ENCODE peak calls at places on chromosomes 13 and 19, in seven cellular contexts. One of them, this sample, is unnamed.
A peak's percentile ranks its signal among the peaks of the same experiment; 100 is the strongest.

GRCh38 chr19:47405197-47405550 is 14.2 kb downstream of the MEIS3 start:
- DNase-seq in stimulated activated naive CD4-positive, alpha-beta T cell treated with Interleukin-2 at 50 U/mL for 16 hours: no peak
- DNase-seq in naive thymus-derived CD4-positive, alpha-beta T cell: no peak
- DNase-seq in AG10803: no peak
- DNase-seq in activated CD4-positive, alpha-beta T cell treated with anti-CD3 and anti-CD28 coated beads, Interleukin-2, amount 50 U/mL, for 48 hours: no peak
- DNase-seq in stimulated activated CD8-positive, alpha-beta memory T cell treated with anti-CD3 and anti-CD28 coated beads, Interleukin-15, amount 100 ng/mL, for 24 hours: no peak
- DNase-seq in stimulated activated CD4-positive, alpha-beta T cell treated with anti-CD3 and anti-CD28 coated beads, Interleukin-2, amount 100 ng/mL, for 24 hours: no peak
- DNase-seq in this sample: no peak

GRCh38 chr19:6273701-6274601 is 5.8 kb downstream of the MLLT1 start:
- DNase-seq in stimulated activated naive CD4-positive, alpha-beta T cell treated with Interleukin-2 at 50 U/mL for 16 hours: no peak
- DNase-seq in naive thymus-derived CD4-positive, alpha-beta T cell: no peak
- DNase-seq in AG10803: peak; percentile 94
- DNase-seq in activated CD4-positive, alpha-beta T cell treated with anti-CD3 and anti-CD28 coated beads, Interleukin-2, amount 50 U/mL, for 48 hours: no peak
- DNase-seq in stimulated activated CD8-positive, alpha-beta memory T cell treated with anti-CD3 and anti-CD28 coated beads, Interleukin-15, amount 100 ng/mL, for 24 hours: no peak
- DNase-seq in stimulated activated CD4-positive, alpha-beta T cell treated with anti-CD3 and anti-CD28 coated beads, Interleukin-2, amount 100 ng/mL, for 24 hours: no peak
- DNase-seq in this sample: peak; percentile 25

GRCh38 chr13:73244486-73244885 is 185.7 kb downstream of the KLF5 start:
- DNase-seq in stimulated activated naive CD4-positive, alpha-beta T cell treated with Interleukin-2 at 50 U/mL for 16 hours: no peak
- DNase-seq in naive thymus-derived CD4-positive, alpha-beta T cell: no peak
- DNase-seq in AG10803: no peak
- DNase-seq in activated CD4-positive, alpha-beta T cell treated with anti-CD3 and anti-CD28 coated beads, Interleukin-2, amount 50 U/mL, for 48 hours: no peak
- DNase-seq in stimulated activated CD8-positive, alpha-beta memory T cell treated with anti-CD3 and anti-CD28 coated beads, Interleukin-15, amount 100 ng/mL, for 24 hours: no peak
- DNase-seq in stimulated activated CD4-positive, alpha-beta T cell treated with anti-CD3 and anti-CD28 coated beads, Interleukin-2, amount 100 ng/mL, for 24 hours: no peak
- DNase-seq in this sample: no peak

GRCh38 chr13:51305558-51305957 is 33.9 kb upstream of the SERPINE3 start:
- DNase-seq in stimulated activated naive CD4-positive, alpha-beta T cell treated with Interleukin-2 at 50 U/mL for 16 hours: no peak
- DNase-seq in naive thymus-derived CD4-positive, alpha-beta T cell: no peak
- DNase-seq in AG10803: no peak
- DNase-seq in activated CD4-positive, alpha-beta T cell treated with anti-CD3 and anti-CD28 coated beads, Interleukin-2, amount 50 U/mL, for 48 hours: no peak
- DNase-seq in stimulated activated CD8-positive, alpha-beta memory T cell treated with anti-CD3 and anti-CD28 coated beads, Interleukin-15, amount 100 ng/mL, for 24 hours: no peak
- DNase-seq in stimulated activated CD4-positive, alpha-beta T cell treated with anti-CD3 and anti-CD28 coated beads, Interleukin-2, amount 100 ng/mL, for 24 hours: no peak
- DNase-seq in this sample: no peak

GRCh38 chr13:65679240-65679639 is 1550.9 kb downstream of the PCDH9 start:
- DNase-seq in stimulated activated naive CD4-positive, alpha-beta T cell treated with Interleukin-2 at 50 U/mL for 16 hours: no peak
- DNase-seq in naive thymus-derived CD4-positive, alpha-beta T cell: no peak
- DNase-seq in AG10803: peak; percentile 1
- DNase-seq in activated CD4-positive, alpha-beta T cell treated with anti-CD3 and anti-CD28 coated beads, Interleukin-2, amount 50 U/mL, for 48 hours: no peak
- DNase-seq in stimulated activated CD8-positive, alpha-beta memory T cell treated with anti-CD3 and anti-CD28 coated beads, Interleukin-15, amount 100 ng/mL, for 24 hours: no peak
- DNase-seq in stimulated activated CD4-positive, alpha-beta T cell treated with anti-CD3 and anti-CD28 coated beads, Interleukin-2, amount 100 ng/mL, for 24 hours: no peak
- DNase-seq in this sample: no peak

GRCh38 chr13:66506979-66507378 is 723.2 kb downstream of the PCDH9 start:
- DNase-seq in stimulated activated naive CD4-positive, alpha-beta T cell treated with Interleukin-2 at 50 U/mL for 16 hours: no peak
- DNase-seq in naive thymus-derived CD4-positive, alpha-beta T cell: no peak
- DNase-seq in AG10803: no peak
- DNase-seq in activated CD4-positive, alpha-beta T cell treated with anti-CD3 and anti-CD28 coated beads, Interleukin-2, amount 50 U/mL, for 48 hours: no peak
- DNase-seq in stimulated activated CD8-positive, alpha-beta memory T cell treated with anti-CD3 and anti-CD28 coated beads, Interleukin-15, amount 100 ng/mL, for 24 hours: no peak
- DNase-seq in stimulated activated CD4-positive, alpha-beta T cell treated with anti-CD3 and anti-CD28 coated beads, Interleukin-2, amount 100 ng/mL, for 24 hours: no peak
- DNase-seq in this sample: no peak

GRCh38 chr19:48926909-48927308 is 6.6 kb upstream of the DHDH start:
- DNase-seq in stimulated activated naive CD4-positive, alpha-beta T cell treated with Interleukin-2 at 50 U/mL for 16 hours: no peak
- DNase-seq in naive thymus-derived CD4-positive, alpha-beta T cell: peak; percentile 20
- DNase-seq in AG10803: peak; percentile 96
- DNase-seq in activated CD4-positive, alpha-beta T cell treated with anti-CD3 and anti-CD28 coated beads, Interleukin-2, amount 50 U/mL, for 48 hours: peak; percentile 41
- DNase-seq in stimulated activated CD8-positive, alpha-beta memory T cell treated with anti-CD3 and anti-CD28 coated beads, Interleukin-15, amount 100 ng/mL, for 24 hours: no peak
- DNase-seq in stimulated activated CD4-positive, alpha-beta T cell treated with anti-CD3 and anti-CD28 coated beads, Interleukin-2, amount 100 ng/mL, for 24 hours: no peak
- DNase-seq in this sample: peak; percentile 13

GRCh38 chr19:28492616-28493015 is 720.3 kb downstream of the UQCRFS1 start:
- DNase-seq in stimulated activated naive CD4-positive, alpha-beta T cell treated with Interleukin-2 at 50 U/mL for 16 hours: no peak
- DNase-seq in naive thymus-derived CD4-positive, alpha-beta T cell: no peak
- DNase-seq in AG10803: no peak
- DNase-seq in activated CD4-positive, alpha-beta T cell treated with anti-CD3 and anti-CD28 coated beads, Interleukin-2, amount 50 U/mL, for 48 hours: no peak
- DNase-seq in stimulated activated CD8-positive, alpha-beta memory T cell treated with anti-CD3 and anti-CD28 coated beads, Interleukin-15, amount 100 ng/mL, for 24 hours: no peak
- DNase-seq in stimulated activated CD4-positive, alpha-beta T cell treated with anti-CD3 and anti-CD28 coated beads, Interleukin-2, amount 100 ng/mL, for 24 hours: no peak
- DNase-seq in this sample: no peak

GRCh38 chr19:44696939-44697669 is 1.8 kb upstream of the CEACAM16 start:
- DNase-seq in stimulated activated naive CD4-positive, alpha-beta T cell treated with Interleukin-2 at 50 U/mL for 16 hours: no peak
- DNase-seq in naive thymus-derived CD4-positive, alpha-beta T cell: no peak
- DNase-seq in AG10803: no peak
- DNase-seq in activated CD4-positive, alpha-beta T cell treated with anti-CD3 and anti-CD28 coated beads, Interleukin-2, amount 50 U/mL, for 48 hours: no peak
- DNase-seq in stimulated activated CD8-positive, alpha-beta memory T cell treated with anti-CD3 and anti-CD28 coated beads, Interleukin-15, amount 100 ng/mL, for 24 hours: no peak
- DNase-seq in stimulated activated CD4-positive, alpha-beta T cell treated with anti-CD3 and anti-CD28 coated beads, Interleukin-2, amount 100 ng/mL, for 24 hours: no peak
- DNase-seq in this sample: no peak

GRCh38 chr13:29847501-29847983 is 2.9 kb downstream of the UBL3 start:
- DNase-seq in stimulated activated naive CD4-positive, alpha-beta T cell treated with Interleukin-2 at 50 U/mL for 16 hours: no peak
- DNase-seq in naive thymus-derived CD4-positive, alpha-beta T cell: peak; percentile 21
- DNase-seq in AG10803: peak; percentile 56
- DNase-seq in activated CD4-positive, alpha-beta T cell treated with anti-CD3 and anti-CD28 coated beads, Interleukin-2, amount 50 U/mL, for 48 hours: peak; percentile 13
- DNase-seq in stimulated activated CD8-positive, alpha-beta memory T cell treated with anti-CD3 and anti-CD28 coated beads, Interleukin-15, amount 100 ng/mL, for 24 hours: no peak
- DNase-seq in stimulated activated CD4-positive, alpha-beta T cell treated with anti-CD3 and anti-CD28 coated beads, Interleukin-2, amount 100 ng/mL, for 24 hours: no peak
- DNase-seq in this sample: no peak

GRCh38 chr13:78978381-78978998 is 319.5 kb upstream of the OBI1 start:
- DNase-seq in stimulated activated naive CD4-positive, alpha-beta T cell treated with Interleukin-2 at 50 U/mL for 16 hours: no peak
- DNase-seq in naive thymus-derived CD4-positive, alpha-beta T cell: peak; percentile 43
- DNase-seq in AG10803: peak; percentile 63
- DNase-seq in activated CD4-positive, alpha-beta T cell treated with anti-CD3 and anti-CD28 coated beads, Interleukin-2, amount 50 U/mL, for 48 hours: peak; percentile 15
- DNase-seq in stimulated activated CD8-positive, alpha-beta memory T cell treated with anti-CD3 and anti-CD28 coated beads, Interleukin-15, amount 100 ng/mL, for 24 hours: no peak
- DNase-seq in stimulated activated CD4-positive, alpha-beta T cell treated with anti-CD3 and anti-CD28 coated beads, Interleukin-2, amount 100 ng/mL, for 24 hours: peak; percentile 46
- DNase-seq in this sample: peak; percentile 36

GRCh38 chr19:34316741-34317241 is 48.2 kb upstream of the GPI start:
- DNase-seq in stimulated activated naive CD4-positive, alpha-beta T cell treated with Interleukin-2 at 50 U/mL for 16 hours: no peak
- DNase-seq in naive thymus-derived CD4-positive, alpha-beta T cell: no peak
- DNase-seq in AG10803: no peak
- DNase-seq in activated CD4-positive, alpha-beta T cell treated with anti-CD3 and anti-CD28 coated beads, Interleukin-2, amount 50 U/mL, for 48 hours: no peak
- DNase-seq in stimulated activated CD8-positive, alpha-beta memory T cell treated with anti-CD3 and anti-CD28 coated beads, Interleukin-15, amount 100 ng/mL, for 24 hours: no peak
- DNase-seq in stimulated activated CD4-positive, alpha-beta T cell treated with anti-CD3 and anti-CD28 coated beads, Interleukin-2, amount 100 ng/mL, for 24 hours: no peak
- DNase-seq in this sample: no peak

GRCh38 chr19:3012522-3013260 is 16.4 kb downstream of the TLE2 start:
- DNase-seq in stimulated activated naive CD4-positive, alpha-beta T cell treated with Interleukin-2 at 50 U/mL for 16 hours: no peak
- DNase-seq in naive thymus-derived CD4-positive, alpha-beta T cell: no peak
- DNase-seq in AG10803: no peak
- DNase-seq in activated CD4-positive, alpha-beta T cell treated with anti-CD3 and anti-CD28 coated beads, Interleukin-2, amount 50 U/mL, for 48 hours: no peak
- DNase-seq in stimulated activated CD8-positive, alpha-beta memory T cell treated with anti-CD3 and anti-CD28 coated beads, Interleukin-15, amount 100 ng/mL, for 24 hours: no peak
- DNase-seq in stimulated activated CD4-positive, alpha-beta T cell treated with anti-CD3 and anti-CD28 coated beads, Interleukin-2, amount 100 ng/mL, for 24 hours: no peak
- DNase-seq in this sample: no peak

GRCh38 chr13:27470042-27470830 is 19.9 kb upstream of the MTIF3 start:
- DNase-seq in stimulated activated naive CD4-positive, alpha-beta T cell treated with Interleukin-2 at 50 U/mL for 16 hours: no peak
- DNase-seq in naive thymus-derived CD4-positive, alpha-beta T cell: no peak
- DNase-seq in AG10803: no peak
- DNase-seq in activated CD4-positive, alpha-beta T cell treated with anti-CD3 and anti-CD28 coated beads, Interleukin-2, amount 50 U/mL, for 48 hours: no peak
- DNase-seq in stimulated activated CD8-positive, alpha-beta memory T cell treated with anti-CD3 and anti-CD28 coated beads, Interleukin-15, amount 100 ng/mL, for 24 hours: no peak
- DNase-seq in stimulated activated CD4-positive, alpha-beta T cell treated with anti-CD3 and anti-CD28 coated beads, Interleukin-2, amount 100 ng/mL, for 24 hours: no peak
- DNase-seq in this sample: no peak

GRCh38 chr19:38142176-38143035 is 81.6 kb downstream of the DPF1 start:
- DNase-seq in stimulated activated naive CD4-positive, alpha-beta T cell treated with Interleukin-2 at 50 U/mL for 16 hours: peak; percentile 16
- DNase-seq in naive thymus-derived CD4-positive, alpha-beta T cell: no peak
- DNase-seq in AG10803: peak; percentile 41
- DNase-seq in activated CD4-positive, alpha-beta T cell treated with anti-CD3 and anti-CD28 coated beads, Interleukin-2, amount 50 U/mL, for 48 hours: peak; percentile 67
- DNase-seq in stimulated activated CD8-positive, alpha-beta memory T cell treated with anti-CD3 and anti-CD28 coated beads, Interleukin-15, amount 100 ng/mL, for 24 hours: no peak
- DNase-seq in stimulated activated CD4-positive, alpha-beta T cell treated with anti-CD3 and anti-CD28 coated beads, Interleukin-2, amount 100 ng/mL, for 24 hours: peak; percentile 37
- DNase-seq in this sample: peak; percentile 70

GRCh38 chr13:113401452-113402415 is 37.8 kb upstream of the GRTP1 start:
- DNase-seq in stimulated activated naive CD4-positive, alpha-beta T cell treated with Interleukin-2 at 50 U/mL for 16 hours: no peak
- DNase-seq in naive thymus-derived CD4-positive, alpha-beta T cell: no peak
- DNase-seq in AG10803: no peak
- DNase-seq in activated CD4-positive, alpha-beta T cell treated with anti-CD3 and anti-CD28 coated beads, Interleukin-2, amount 50 U/mL, for 48 hours: no peak
- DNase-seq in stimulated activated CD8-positive, alpha-beta memory T cell treated with anti-CD3 and anti-CD28 coated beads, Interleukin-15, amount 100 ng/mL, for 24 hours: no peak
- DNase-seq in stimulated activated CD4-positive, alpha-beta T cell treated with anti-CD3 and anti-CD28 coated beads, Interleukin-2, amount 100 ng/mL, for 24 hours: no peak
- DNase-seq in this sample: no peak

GRCh38 chr19:51386882-51387520 is 773 bp downstream of the LIM2 start:
- DNase-seq in stimulated activated naive CD4-positive, alpha-beta T cell treated with Interleukin-2 at 50 U/mL for 16 hours: no peak
- DNase-seq in naive thymus-derived CD4-positive, alpha-beta T cell: no peak
- DNase-seq in AG10803: no peak
- DNase-seq in activated CD4-positive, alpha-beta T cell treated with anti-CD3 and anti-CD28 coated beads, Interleukin-2, amount 50 U/mL, for 48 hours: no peak
- DNase-seq in stimulated activated CD8-positive, alpha-beta memory T cell treated with anti-CD3 and anti-CD28 coated beads, Interleukin-15, amount 100 ng/mL, for 24 hours: no peak
- DNase-seq in stimulated activated CD4-positive, alpha-beta T cell treated with anti-CD3 and anti-CD28 coated beads, Interleukin-2, amount 100 ng/mL, for 24 hours: no peak
- DNase-seq in this sample: no peak

GRCh38 chr19:7680606-7681335 is at the start of gene TRAPPC5:
- DNase-seq in stimulated activated naive CD4-positive, alpha-beta T cell treated with Interleukin-2 at 50 U/mL for 16 hours: peak; percentile 79
- DNase-seq in naive thymus-derived CD4-positive, alpha-beta T cell: peak; percentile 93
- DNase-seq in AG10803: peak; percentile 67
- DNase-seq in activated CD4-positive, alpha-beta T cell treated with anti-CD3 and anti-CD28 coated beads, Interleukin-2, amount 50 U/mL, for 48 hours: peak; percentile 84
- DNase-seq in stimulated activated CD8-positive, alpha-beta memory T cell treated with anti-CD3 and anti-CD28 coated beads, Interleukin-15, amount 100 ng/mL, for 24 hours: peak; percentile 84
- DNase-seq in stimulated activated CD4-positive, alpha-beta T cell treated with anti-CD3 and anti-CD28 coated beads, Interleukin-2, amount 100 ng/mL, for 24 hours: peak; percentile 86
- DNase-seq in this sample: peak; percentile 91